ENCODE peak calls at places on chromosomes 6 and 20, in eight cellular contexts. K is body of pancreas, H is cardiac muscle cell, N is mammary epithelial cell, G is dorsolateral prefrontal cortex, D is bronchial epithelial cell, Y is psoas muscle, R is uterus. C is an unnamed sample.

GRCh38 chr6:168371989-168372711 is 52.6 kb upstream of the DACT2 start:
- DNase-seq in K (no peak), H (no peak), N (no peak), G (no peak), D (no peak), Y (no peak), R (no peak), C (no peak)

GRCh38 chr20:25117961-25118360 is 36.0 kb upstream of the VSX1 start:
- DNase-seq in K (no peak), H (no peak), N (no peak), G (no peak), D (no peak), Y (no peak), R (no peak), C (no peak)

GRCh38 chr6:2522521-2522920 is 228.2 kb downstream of the MYLK4 start:
- DNase-seq in K (no peak), H (peak; percentile 84), N (peak; percentile 82), G (no peak), D (peak; percentile 94), Y (no peak), R (no peak), C (no peak)

GRCh38 chr6:50278663-50279062 is 228.9 kb upstream of the DEFB112 start:
- DNase-seq in K (no peak), H (no peak), N (no peak), G (no peak), D (no peak), Y (no peak), R (no peak), C (no peak)

GRCh38 chr20:57560554-57561355 is at the start of gene PCK1:
- DNase-seq in K (peak; percentile 78), H (peak; percentile 51), N (no peak), G (no peak), D (no peak), Y (peak; percentile 71), R (peak; percentile 72), C (peak; percentile 46)

GRCh38 chr6:30411515-30412207 is 66.7 kb downstream of the RPP21 start:
- DNase-seq in K (peak; percentile 69), H (peak; percentile 61), N (peak; percentile 50), G (peak; percentile 27), D (peak; percentile 56), Y (peak; percentile 62), R (peak; percentile 19), C (peak; percentile 71)

GRCh38 chr6:127968394-127968793 is 67.5 kb upstream of the THEMIS start:
- DNase-seq in K (no peak), H (no peak), N (no peak), G (no peak), D (no peak), Y (no peak), R (no peak), C (no peak)

GRCh38 chr6:99603421-99604160 is 3.0 kb upstream of the PRDM13 start:
- DNase-seq in K (no peak), H (no peak), N (no peak), G (no peak), D (no peak), Y (peak; percentile 52), R (no peak), C (no peak)

GRCh38 chr20:19492937-19493336 is 265.1 kb upstream of the RIN2 start:
- DNase-seq in K (no peak), H (no peak), N (no peak), G (no peak), D (no peak), Y (no peak), R (no peak), C (no peak)

GRCh38 chr20:15627501-15627903 is 945.7 kb downstream of the KIF16B start:
- DNase-seq in K (no peak), H (no peak), N (no peak), G (no peak), D (no peak), Y (no peak), R (no peak), C (no peak)

GRCh38 chr6:41073968-41074691 is 1.4 kb downstream of the NFYA start:
- DNase-seq in K (no peak), H (peak; percentile 33), N (no peak), G (no peak), D (peak; percentile 23), Y (no peak), R (no peak), C (no peak)

GRCh38 chr6:41074692-41075436 is 2.1 kb downstream of the NFYA start:
- DNase-seq in K (no peak), H (peak; percentile 19), N (no peak), G (no peak), D (peak; percentile 14), Y (no peak), R (peak; percentile 35), C (no peak)

GRCh38 chr6:41072836-41073202 is at the start of gene NFYA:
- DNase-seq in K (peak; percentile 99), H (no peak), N (no peak), G (no peak), D (no peak), Y (no peak), R (no peak), C (no peak)

GRCh38 chr6:41071923-41072835 is at the start of gene OARD1:
- DNase-seq in K (peak; percentile 99), H (peak; percentile 100), N (peak; percentile 99), G (peak; percentile 98), D (peak; percentile 97), Y (peak; percentile 100), R (peak; percentile 100), C (peak; percentile 100)

DNA sequence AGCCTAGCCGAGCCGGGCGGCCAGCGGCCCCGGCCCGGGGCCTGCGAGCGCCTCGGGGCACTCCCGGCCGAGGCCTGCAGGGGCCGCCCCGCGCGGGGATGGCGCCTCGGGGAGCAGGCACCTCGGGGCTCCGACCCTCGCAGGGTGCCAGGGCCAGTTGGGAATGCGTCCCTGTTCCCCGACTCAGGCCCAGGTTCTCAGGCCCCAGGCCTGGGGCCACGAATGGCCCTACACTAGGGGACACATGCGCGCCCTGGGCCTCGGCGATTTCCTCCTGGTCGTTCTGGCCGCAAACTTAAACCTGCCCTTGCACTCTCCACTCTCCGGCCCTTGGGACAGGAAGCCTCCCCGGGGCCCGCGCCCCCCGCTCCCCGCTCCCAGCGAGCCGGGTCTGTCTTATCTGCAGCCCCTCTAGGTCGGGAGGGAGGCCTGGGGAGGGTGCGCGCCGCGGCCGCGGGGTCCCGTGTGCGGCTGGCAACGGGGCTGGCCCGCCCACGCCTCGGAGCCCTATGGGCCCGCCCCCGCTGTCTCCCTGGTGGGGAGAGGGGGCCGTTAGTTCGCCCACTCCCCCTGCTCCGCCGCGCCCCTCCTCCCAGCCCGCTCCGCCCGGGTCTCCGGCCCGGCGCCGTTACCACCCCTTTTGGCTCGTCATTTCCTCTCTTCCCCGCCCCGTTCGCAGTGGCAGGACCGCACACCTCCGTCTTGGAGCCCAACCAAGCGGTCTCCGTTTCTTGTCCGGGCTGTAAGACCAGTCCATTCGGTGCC is 611 bp downstream of the NFYA start:
- DNase-seq in K (peak; percentile 90), H (peak; percentile 88), N (peak; percentile 71), G (peak; percentile 72), D (peak; percentile 70), Y (peak; percentile 93), R (peak; percentile 84), C (peak; percentile 92)
- TF ChIP-seq CTCF in K (peak; percentile 54), H (peak; percentile 34), N (no peak), G (no peak), D (peak; percentile 22), Y (peak; percentile 43), R (peak; percentile 50), C (no peak)

GRCh38 chr20:59073582-59073981 is 31.0 kb upstream of the PRELID3B start:
- DNase-seq in K (no peak), H (no peak), N (no peak), G (no peak), D (no peak), Y (no peak), R (no peak), C (no peak)

GRCh38 chr20:59074456-59074855 is 31.9 kb upstream of the PRELID3B start:
- DNase-seq in K (no peak), H (no peak), N (peak; percentile 68), G (no peak), D (peak; percentile 83), Y (no peak), R (no peak), C (no peak)

GRCh38 chr20:59078231-59078630 is 35.6 kb upstream of the PRELID3B start:
- DNase-seq in K (no peak), H (no peak), N (peak; percentile 7), G (no peak), D (peak; percentile 55), Y (no peak), R (no peak), C (no peak)

GRCh38 chr20:59077705-59078104 is 35.1 kb upstream of the PRELID3B start:
- DNase-seq in K (no peak), H (no peak), N (no peak), G (no peak), D (no peak), Y (no peak), R (no peak), C (no peak)

GRCh38 chr20:59075934-59076508 is 33.4 kb upstream of the PRELID3B start:
- DNase-seq in K (no peak), H (no peak), N (no peak), G (no peak), D (no peak), Y (no peak), R (no peak), C (no peak)
- H3K27me3 ChIP-seq in K (no peaks in the 10 kb centered on the region), H (peaks cover 9% of the 10 kb centered on the region), N (peaks cover 9% of the 10 kb centered on the region), G (no peaks in the 10 kb centered on the region), D (no peaks in the 10 kb centered on the region), Y (no peaks in the 10 kb centered on the region), R (no peaks in the 10 kb centered on the region), C (peaks cover 17% of the 10 kb centered on the region)

DNA sequence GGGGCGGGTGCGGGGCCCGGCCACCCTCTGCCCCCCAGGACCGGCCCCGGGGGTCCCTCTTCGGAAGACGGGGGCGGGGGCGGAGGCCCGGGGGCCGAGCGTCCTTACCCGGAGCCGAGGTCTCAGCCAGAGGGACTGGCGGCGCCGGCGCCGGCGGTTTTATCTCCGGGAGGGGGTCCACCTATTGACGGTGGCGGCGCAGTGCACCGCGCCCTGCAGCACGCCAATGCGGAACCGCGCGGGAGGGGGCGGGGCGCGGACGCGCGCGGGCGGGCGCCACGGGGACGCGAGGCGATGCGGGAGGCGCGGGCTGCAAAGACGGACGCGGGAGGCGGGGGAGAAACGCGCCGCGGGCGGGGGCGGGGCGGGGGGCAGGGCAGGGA is at the start of gene EEF1A2:
- DNase-seq in K (peak; percentile 42), H (no peak), N (no peak), G (peak; percentile 52), D (no peak), Y (peak; percentile 91), R (no peak), C (peak; percentile 82)
- TF ChIP-seq CTCF in K (peak; percentile 24), H (no peak), N (no peak), G (no peak), D (no peak), Y (peak; percentile 37), R (no peak), C (peak; percentile 24)

GRCh38 chr20:36299459-36299858 is 6.7 kb upstream of the DLGAP4 start:
- DNase-seq in K (no peak), H (no peak), N (no peak), G (no peak), D (no peak), Y (peak; percentile 19), R (no peak), C (no peak)

GRCh38 chr20:36301359-36302119 is 4.6 kb upstream of the DLGAP4 start:
- DNase-seq in K (no peak), H (no peak), N (no peak), G (no peak), D (no peak), Y (peak; percentile 11), R (no peak), C (no peak)

GRCh38 chr20:36297656-36298055 is 8.5 kb upstream of the DLGAP4 start:
- DNase-seq in K (no peak), H (no peak), N (no peak), G (no peak), D (no peak), Y (no peak), R (no peak), C (no peak)

GRCh38 chr20:36298795-36299339 is 7.3 kb upstream of the DLGAP4 start:
- DNase-seq in K (no peak), H (no peak), N (no peak), G (no peak), D (no peak), Y (peak; percentile 23), R (no peak), C (no peak)

GRCh38 chr20:36298061-36298460 is 8.1 kb upstream of the DLGAP4 start:
- DNase-seq in K (no peak), H (no peak), N (no peak), G (no peak), D (no peak), Y (peak; percentile 12), R (no peak), C (no peak)
- H3K27me3 ChIP-seq in K (no peaks in the 10 kb centered on the region), H (peaks cover 28% of the 10 kb centered on the region), N (no peaks in the 10 kb centered on the region), G (no peaks in the 10 kb centered on the region), D (peaks cover 9% of the 10 kb centered on the region), Y (no peaks in the 10 kb centered on the region), R (no peaks in the 10 kb centered on the region), C (no peaks in the 10 kb centered on the region)